ENCODE peak calls at places on chromosomes 7 and 10, in seven cellular contexts. G, I, X, S, O, T and R are unnamed samples.

GRCh38 chr10:11218395-11218794 is 200.7 kb downstream of the CELF2 start:
- DNase-seq in S (no peak), I (no peak), T (no peak), G (no peak), X (no peak), O (no peak), R (no peak)

GRCh38 chr7:99601656-99602310 is 3.7 kb downstream of the TMEM225B start:
- DNase-seq in S (no peak), X (no peak), G (no peak), I (peak), O (peak), T (peak), R (no peak)

GRCh38 chr7:106731637-106732036 is 70.7 kb upstream of the CCDC71L start:
- DNase-seq in I (no peak), S (no peak), T (no peak), O (no peak), X (no peak), G (peak), R (no peak)

GRCh38 chr7:127751723-127752448 is 99.9 kb downstream of the SND1 start:
- DNase-seq in T (no peak), G (peak), I (no peak), S (no peak), O (no peak), X (peak), R (no peak)

GRCh38 chr10:72011016-72011415 is 46.8 kb downstream of the CHST3 start:
- DNase-seq in X (no peak), T (no peak), I (no peak), G (no peak), O (no peak), S (no peak), R (no peak)

GRCh38 chr10:23405540-23405939 is 33.3 kb upstream of the OTUD1 start:
- DNase-seq in X (peak), I (no peak), T (no peak), S (no peak), O (no peak), G (peak), R (peak)

GRCh38 chr7:144437370-144438191 is 34.1 kb upstream of the NOBOX start:
- DNase-seq in I (peak), X (peak), S (peak), O (peak), T (peak), G (peak), R (peak)

GRCh38 chr7:116209561-116210070 is 723 bp upstream of the TES start:
- DNase-seq in S (no peak), I (no peak), T (no peak), X (peak), O (peak), G (no peak), R (no peak)

GRCh38 chr10:74917481-74918077 is 91.2 kb downstream of the KAT6B start:
- DNase-seq in O (peak), X (peak), S (no peak), T (no peak), I (no peak), G (peak), R (peak)

GRCh38 chr7:55975944-55976633 is 11.7 kb downstream of the NIPSNAP2 start:
- DNase-seq in O (no peak), I (no peak), S (no peak), G (no peak), X (no peak), T (no peak), R (no peak)

GRCh38 chr10:127888526-127889312 is 4.0 kb downstream of the CLRN3 start:
- DNase-seq in X (no peak), G (no peak), S (no peak), T (peak), O (no peak), I (no peak), R (peak)

GRCh38 chr7:15489383-15489782 is 72.4 kb downstream of the AGMO start:
- DNase-seq in I (no peak), X (no peak), T (no peak), O (no peak), G (peak), S (no peak), R (no peak)

GRCh38 chr10:44323838-44324237 is 61.1 kb downstream of the CXCL12 start:
- DNase-seq in O (no peak), T (peak), X (no peak), S (no peak), I (no peak), G (no peak), R (no peak)

GRCh38 chr7:99040104-99040958 is 103.6 kb downstream of the SMURF1 start:
- DNase-seq in T (peak), X (peak), G (peak), O (peak), S (peak), I (peak), R (peak)

GRCh38 chr7:130362251-130362650 is 17.6 kb downstream of the CPA5 start:
- DNase-seq in G (no peak), I (no peak), X (no peak), S (no peak), T (no peak), O (no peak), R (no peak)

GRCh38 chr10:15158448-15158847 is 10.0 kb downstream of the NMT2 start:
- DNase-seq in S (no peak), I (no peak), G (no peak), T (no peak), O (no peak), X (no peak), R (no peak)

GRCh38 chr7:17408245-17408903 is 109.9 kb downstream of the AHR start:
- DNase-seq in T (no peak), I (no peak), X (peak), S (no peak), G (peak), O (no peak), R (peak)

GRCh38 chr10:486668-487067 is 202.8 kb downstream of the DIP2C start:
- DNase-seq in G (no peak), O (no peak), S (no peak), I (peak), X (no peak), T (peak), R (no peak)

GRCh38 chr10:27771231-27771630 is 25.6 kb upstream of the MKX start:
- DNase-seq in S (no peak), G (no peak), I (no peak), T (no peak), O (peak), X (no peak), R (no peak)

GRCh38 chr7:126026421-126027088 is 1096.9 kb upstream of the POT1 start:
- DNase-seq in O (peak), X (no peak), G (no peak), I (no peak), T (no peak), S (peak), R (no peak)

GRCh38 chr10:48459270-48460147 is 145.4 kb downstream of the ARHGAP22 start:
- DNase-seq in I (peak), S (no peak), X (no peak), O (peak), G (no peak), T (peak), R (no peak)

GRCh38 chr7:73770002-73770859 is at the start of gene CLDN3:
- DNase-seq in I (peak), O (peak), T (peak), X (no peak), S (peak), G (no peak), R (peak)

GRCh38 chr7:155490697-155491628 is 33.0 kb downstream of the EN2 start:
- DNase-seq in G (no peak), X (no peak), T (peak), I (peak), S (no peak), O (peak), R (no peak)

GRCh38 chr7:94395141-94396041 is 696 bp downstream of the COL1A2 start:
- DNase-seq in X (peak), O (peak), I (peak), S (peak), T (peak), G (peak), R (peak)

GRCh38 chr10:49653530-49653929 is 25.9 kb upstream of the C10orf53 start:
- DNase-seq in G (no peak), I (no peak), T (no peak), S (no peak), O (no peak), X (no peak), R (no peak)

GRCh38 chr7:132275384-132275783 is 300.9 kb downstream of the PLXNA4 start:
- DNase-seq in O (no peak), I (no peak), X (no peak), G (no peak), S (no peak), T (no peak), R (no peak)

GRCh38 chr10:119670717-119671116 is 19.5 kb downstream of the BAG3 start:
- DNase-seq in T (no peak), X (peak), G (no peak), O (no peak), I (no peak), S (no peak), R (no peak)

GRCh38 chr10:8037941-8038894 is 16.3 kb upstream of the GATA3 start:
- DNase-seq in T (no peak), O (peak), X (no peak), G (no peak), S (peak), I (no peak), R (peak)

GRCh38 chr10:90589825-90590224 is 268.0 kb downstream of the HTR7 start:
- DNase-seq in O (no peak), G (no peak), I (no peak), T (no peak), S (no peak), X (no peak), R (no peak)

GRCh38 chr7:23467731-23468720 is 2.3 kb downstream of the IGF2BP3 start:
- DNase-seq in G (peak), O (peak), T (peak), S (peak), I (peak), X (peak), R (peak)

DNA sequence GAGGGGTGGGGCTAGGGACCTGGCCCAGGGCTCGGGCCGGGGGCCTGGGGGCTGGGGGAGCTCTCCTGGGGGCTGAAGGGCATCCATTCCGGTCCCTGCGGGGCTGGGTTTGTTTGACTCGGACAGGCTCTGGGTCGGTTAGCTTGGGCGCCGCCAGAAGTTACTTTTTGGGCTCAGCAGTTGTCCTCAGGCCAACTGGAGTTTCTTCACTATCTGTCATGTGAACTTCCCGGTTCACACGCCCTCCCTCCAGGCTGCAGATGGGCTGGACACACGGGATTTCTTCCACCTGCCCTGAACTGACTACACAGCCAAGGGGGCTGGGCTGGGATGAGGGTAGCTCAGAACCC is 3.8 kb downstream of the SLC4A2 start:
- DNase-seq in X (peak), G (peak), S (no peak), O (peak), I (no peak), T (no peak), R (peak)
- H3K23ac ChIP-seq in X (peak), G (no peak), S (no peak), O (peak), I (no peak), T (no peak), R (no peak)

DNA sequence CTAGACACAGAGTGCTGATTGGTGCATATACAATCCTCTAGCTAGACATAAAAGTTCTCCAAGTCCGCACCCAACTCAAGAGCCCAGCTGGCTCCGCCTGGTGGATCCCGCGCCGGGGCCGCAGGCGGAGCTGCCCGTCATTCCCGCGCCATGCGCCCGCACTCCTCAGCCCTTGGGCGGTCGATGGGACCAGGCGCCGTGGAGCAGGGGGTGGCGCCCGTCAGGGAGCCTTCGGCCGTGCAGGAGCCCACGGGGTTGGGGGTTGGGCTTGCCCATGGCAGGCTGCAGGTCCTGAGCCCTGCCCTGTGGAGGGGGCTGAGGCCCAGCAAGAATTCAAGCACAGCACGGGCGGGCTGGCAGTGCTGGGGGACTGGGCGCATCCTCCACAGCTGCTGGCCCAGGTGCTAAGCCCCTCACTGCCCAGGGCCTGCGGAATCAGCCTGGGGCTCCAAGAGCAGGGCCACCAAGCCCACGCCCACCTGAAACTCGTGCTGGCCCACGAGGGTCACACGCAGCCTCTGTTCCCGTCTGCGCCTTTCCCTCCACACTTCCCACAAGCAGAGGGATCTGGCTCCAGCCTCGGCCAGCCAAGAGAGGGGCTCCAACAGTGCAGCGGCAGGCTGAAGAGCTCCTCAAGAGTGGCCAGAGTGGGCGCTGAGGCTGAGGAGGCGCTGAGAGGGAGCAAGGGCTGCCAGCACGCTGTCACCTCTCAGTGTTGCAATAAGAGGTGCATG is 604.2 kb upstream of the POM121L12 start:
- DNase-seq in T (no peak), S (no peak), G (no peak), X (no peak), O (no peak), I (no peak), R (no peak)
- H3K27ac ChIP-seq in T (no peak), S (no peak), G (no peak), X (no peak), O (no peak), I (no peak), R (no peak)

GRCh38 chr10:69815099-69815498 is 13.4 kb downstream of the COL13A1 start:
- DNase-seq in O (no peak), T (no peak), I (no peak), X (no peak), G (no peak), S (no peak), R (no peak)

GRCh38 chr10:69813632-69814031 is 11.9 kb downstream of the COL13A1 start:
- DNase-seq in G (no peak), T (no peak), I (no peak), S (no peak), X (no peak), O (no peak), R (no peak)

GRCh38 chr10:69816963-69817605 is 15.4 kb downstream of the COL13A1 start:
- DNase-seq in T (no peak), I (no peak), X (no peak), G (no peak), O (no peak), S (no peak), R (no peak)

GRCh38 chr10:69816536-69816935 is 14.8 kb downstream of the COL13A1 start:
- DNase-seq in X (no peak), T (no peak), I (no peak), O (no peak), G (no peak), S (no peak), R (no peak)

DNA sequence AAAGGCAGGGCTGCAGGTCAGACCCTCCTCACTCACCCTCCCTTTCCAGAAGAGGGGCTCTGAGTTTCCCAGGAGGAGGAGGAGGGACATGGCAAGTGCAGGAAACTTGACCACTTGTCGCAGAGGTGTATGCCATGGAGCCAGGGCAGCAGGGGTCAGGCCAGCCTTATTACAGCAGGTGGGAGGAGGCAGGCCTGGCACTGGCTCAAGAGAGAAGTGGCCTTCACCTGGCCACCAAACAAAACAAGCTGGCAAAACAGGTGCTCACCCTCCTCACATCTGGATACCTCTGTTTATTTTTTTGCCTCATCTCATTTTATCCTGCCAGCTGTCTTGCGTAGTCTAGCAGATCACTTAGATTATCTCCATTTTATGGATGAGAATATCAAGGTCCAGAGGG is 12.5 kb downstream of the COL13A1 start:
- DNase-seq in G (no peak), S (no peak), I (no peak), T (no peak), X (no peak), O (no peak), R (no peak)
- H3K18ac ChIP-seq in G (no peak), S (no peak), I (no peak), T (peak), X (no peak), O (no peak), R (no peak)

GRCh38 chr7:100693312-100694195 is 496 bp downstream of the GIGYF1 start:
- DNase-seq in T (no peak), X (no peak), I (peak), G (no peak), S (no peak), O (no peak), R (no peak)

GRCh38 chr7:100692578-100692961 is 1.5 kb downstream of the GIGYF1 start:
- DNase-seq in O (no peak), I (no peak), G (no peak), S (no peak), T (no peak), X (no peak), R (no peak)

GRCh38 chr7:100694196-100694745 is at the start of gene GIGYF1:
- DNase-seq in T (peak), O (peak), S (no peak), G (peak), I (peak), X (peak), R (peak)

GRCh38 chr7:100699018-100699417 is 5.0 kb upstream of the GIGYF1 start:
- DNase-seq in I (no peak), G (no peak), S (no peak), X (no peak), T (no peak), O (no peak), R (peak)

DNA sequence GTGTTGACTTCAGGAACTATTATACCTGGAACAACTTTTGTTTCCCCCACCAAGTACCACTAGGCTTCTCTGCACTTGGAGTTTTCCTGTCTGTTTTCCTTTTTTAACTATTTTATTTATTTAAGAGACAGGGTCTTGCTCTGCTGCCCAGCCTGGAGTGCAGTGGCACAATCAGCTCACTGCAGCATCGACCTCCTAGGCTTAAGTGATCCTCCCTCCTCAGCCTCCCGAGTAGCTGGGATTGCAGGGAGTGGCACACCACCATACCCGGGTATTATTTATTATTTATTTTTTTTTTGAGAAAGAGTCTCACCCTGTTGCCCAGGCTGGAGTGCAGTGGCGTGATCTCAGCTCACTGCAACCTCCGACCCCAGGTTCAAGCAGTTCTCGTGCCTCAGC is 2.1 kb upstream of the GIGYF1 start:
- DNase-seq in G (no peak), I (no peak), T (no peak), S (no peak), O (no peak), X (no peak), R (no peak)
- H3K23ac ChIP-seq in G (no peak), I (no peak), T (no peak), S (no peak), O (no peak), X (no peak), R (no peak)

GRCh38 chr10:5894873-5895272 is 4.8 kb downstream of the FBH1 start:
- DNase-seq in O (no peak), G (no peak), X (no peak), S (no peak), T (no peak), I (no peak), R (no peak)
- H3K27ac ChIP-seq in O (no peak), G (no peak), X (no peak), S (no peak), T (no peak), I (no peak), R (no peak)

GRCh38 chr10:124717358-124717757 is 26.8 kb downstream of the FAM53B start:
- DNase-seq in S (no peak), G (no peak), X (no peak), I (no peak), T (no peak), O (no peak), R (no peak)
- H3K18ac ChIP-seq in S (no peak), G (no peak), X (no peak), I (no peak), T (no peak), O (no peak), R (no peak)

GRCh38 chr10:78260141-78260540 is 226.5 kb downstream of the RPS24 start:
- DNase-seq in O (peak), X (peak), G (peak), I (no peak), T (no peak), S (no peak), R (peak)
- H3K23ac ChIP-seq in O (no peak), X (peak), G (no peak), I (no peak), T (no peak), S (no peak), R (no peak)